ENCODE peak calls at places on chromosomes 1 and 21, in seven cellular contexts. One of them, this sample, is unnamed.

GRCh38 chr1:200891774-200892157 is 2.9 kb upstream of the INAVA start:
- DNase-seq in HT1080: no peak
- DNase-seq in NCI-H1436: no peak
- DNase-seq in stimulated activated CD4-positive, alpha-beta T cell treated with anti-CD3 and anti-CD28 coated beads, Interleukin-12 subunit alpha, Interleukin-12 subunit beta, amount 100 ng/mL, for 4 hours: no peak
- DNase-seq in lung: no peak
- DNase-seq in right atrium auricular region: no peak
- DNase-seq in NCI-H2171: no peak
- DNase-seq in this sample: no peak

GRCh38 chr1:203428981-203429599 is 46.5 kb upstream of the PRELP start:
- DNase-seq in HT1080: no peak
- DNase-seq in NCI-H1436: peak
- DNase-seq in stimulated activated CD4-positive, alpha-beta T cell treated with anti-CD3 and anti-CD28 coated beads, Interleukin-12 subunit alpha, Interleukin-12 subunit beta, amount 100 ng/mL, for 4 hours: no peak
- DNase-seq in lung: no peak
- DNase-seq in right atrium auricular region: no peak
- DNase-seq in NCI-H2171: no peak
- DNase-seq in this sample: no peak

GRCh38 chr1:206864939-206865671 is at the start of gene IL20:
- DNase-seq in HT1080: peak
- DNase-seq in NCI-H1436: peak
- DNase-seq in stimulated activated CD4-positive, alpha-beta T cell treated with anti-CD3 and anti-CD28 coated beads, Interleukin-12 subunit alpha, Interleukin-12 subunit beta, amount 100 ng/mL, for 4 hours: peak
- DNase-seq in lung: peak
- DNase-seq in right atrium auricular region: peak
- DNase-seq in NCI-H2171: peak
- DNase-seq in this sample: no peak

GRCh38 chr1:186212574-186213224 is 162.4 kb downstream of the TPR start:
- DNase-seq in HT1080: peak
- DNase-seq in NCI-H1436: peak
- DNase-seq in stimulated activated CD4-positive, alpha-beta T cell treated with anti-CD3 and anti-CD28 coated beads, Interleukin-12 subunit alpha, Interleukin-12 subunit beta, amount 100 ng/mL, for 4 hours: no peak
- DNase-seq in lung: peak
- DNase-seq in right atrium auricular region: peak
- DNase-seq in NCI-H2171: peak
- DNase-seq in this sample: no peak

GRCh38 chr1:5691795-5692517 is 300.3 kb downstream of the NPHP4 start:
- DNase-seq in HT1080: no peak
- DNase-seq in NCI-H1436: no peak
- DNase-seq in stimulated activated CD4-positive, alpha-beta T cell treated with anti-CD3 and anti-CD28 coated beads, Interleukin-12 subunit alpha, Interleukin-12 subunit beta, amount 100 ng/mL, for 4 hours: no peak
- DNase-seq in lung: no peak
- DNase-seq in right atrium auricular region: no peak
- DNase-seq in NCI-H2171: no peak
- DNase-seq in this sample: no peak

GRCh38 chr1:68010094-68010493 is 40.3 kb downstream of the DIRAS3 start:
- DNase-seq in HT1080: peak
- DNase-seq in NCI-H1436: peak
- DNase-seq in stimulated activated CD4-positive, alpha-beta T cell treated with anti-CD3 and anti-CD28 coated beads, Interleukin-12 subunit alpha, Interleukin-12 subunit beta, amount 100 ng/mL, for 4 hours: no peak
- DNase-seq in lung: no peak
- DNase-seq in right atrium auricular region: no peak
- DNase-seq in NCI-H2171: peak
- DNase-seq in this sample: no peak

GRCh38 chr1:101060992-101061391 is 35.4 kb upstream of the DPH5 start:
- DNase-seq in HT1080: no peak
- DNase-seq in NCI-H1436: no peak
- DNase-seq in stimulated activated CD4-positive, alpha-beta T cell treated with anti-CD3 and anti-CD28 coated beads, Interleukin-12 subunit alpha, Interleukin-12 subunit beta, amount 100 ng/mL, for 4 hours: no peak
- DNase-seq in lung: no peak
- DNase-seq in right atrium auricular region: no peak
- DNase-seq in NCI-H2171: no peak
- DNase-seq in this sample: no peak

GRCh38 chr1:156801409-156802121 is 15.1 kb downstream of the SH2D2A start:
- DNase-seq in HT1080: no peak
- DNase-seq in NCI-H1436: no peak
- DNase-seq in stimulated activated CD4-positive, alpha-beta T cell treated with anti-CD3 and anti-CD28 coated beads, Interleukin-12 subunit alpha, Interleukin-12 subunit beta, amount 100 ng/mL, for 4 hours: no peak
- DNase-seq in lung: no peak
- DNase-seq in right atrium auricular region: no peak
- DNase-seq in NCI-H2171: no peak
- DNase-seq in this sample: no peak

GRCh38 chr1:94773931-94774422 is 46.2 kb upstream of the SLC44A3 start:
- DNase-seq in HT1080: peak
- DNase-seq in NCI-H1436: no peak
- DNase-seq in stimulated activated CD4-positive, alpha-beta T cell treated with anti-CD3 and anti-CD28 coated beads, Interleukin-12 subunit alpha, Interleukin-12 subunit beta, amount 100 ng/mL, for 4 hours: no peak
- DNase-seq in lung: no peak
- DNase-seq in right atrium auricular region: no peak
- DNase-seq in NCI-H2171: no peak
- DNase-seq in this sample: peak

GRCh38 chr1:240613353-240614142 is 1.6 kb upstream of the GREM2 start:
- DNase-seq in HT1080: no peak
- DNase-seq in NCI-H1436: no peak
- DNase-seq in stimulated activated CD4-positive, alpha-beta T cell treated with anti-CD3 and anti-CD28 coated beads, Interleukin-12 subunit alpha, Interleukin-12 subunit beta, amount 100 ng/mL, for 4 hours: no peak
- DNase-seq in lung: no peak
- DNase-seq in right atrium auricular region: no peak
- DNase-seq in NCI-H2171: no peak
- DNase-seq in this sample: no peak

GRCh38 chr1:7375329-7375728 is 395.8 kb upstream of the VAMP3 start:
- DNase-seq in HT1080: no peak
- DNase-seq in NCI-H1436: no peak
- DNase-seq in stimulated activated CD4-positive, alpha-beta T cell treated with anti-CD3 and anti-CD28 coated beads, Interleukin-12 subunit alpha, Interleukin-12 subunit beta, amount 100 ng/mL, for 4 hours: no peak
- DNase-seq in lung: no peak
- DNase-seq in right atrium auricular region: no peak
- DNase-seq in NCI-H2171: no peak
- DNase-seq in this sample: no peak

GRCh38 chr1:110346690-110347089 is 7.5 kb downstream of the RBM15 start:
- DNase-seq in HT1080: no peak
- DNase-seq in NCI-H1436: no peak
- DNase-seq in stimulated activated CD4-positive, alpha-beta T cell treated with anti-CD3 and anti-CD28 coated beads, Interleukin-12 subunit alpha, Interleukin-12 subunit beta, amount 100 ng/mL, for 4 hours: no peak
- DNase-seq in lung: no peak
- DNase-seq in right atrium auricular region: no peak
- DNase-seq in NCI-H2171: no peak
- DNase-seq in this sample: no peak

GRCh38 chr1:98557808-98558390 is 103.6 kb upstream of the SNX7 start:
- DNase-seq in HT1080: no peak
- DNase-seq in NCI-H1436: no peak
- DNase-seq in stimulated activated CD4-positive, alpha-beta T cell treated with anti-CD3 and anti-CD28 coated beads, Interleukin-12 subunit alpha, Interleukin-12 subunit beta, amount 100 ng/mL, for 4 hours: no peak
- DNase-seq in lung: no peak
- DNase-seq in right atrium auricular region: no peak
- DNase-seq in NCI-H2171: no peak
- DNase-seq in this sample: no peak

GRCh38 chr1:54564312-54565112 is 16.5 kb downstream of the ACOT11 start:
- DNase-seq in HT1080: no peak
- DNase-seq in NCI-H1436: no peak
- DNase-seq in stimulated activated CD4-positive, alpha-beta T cell treated with anti-CD3 and anti-CD28 coated beads, Interleukin-12 subunit alpha, Interleukin-12 subunit beta, amount 100 ng/mL, for 4 hours: no peak
- DNase-seq in lung: peak
- DNase-seq in right atrium auricular region: no peak
- DNase-seq in NCI-H2171: no peak
- DNase-seq in this sample: no peak

GRCh38 chr1:87148670-87149069 is 180.0 kb upstream of the LMO4 start:
- DNase-seq in HT1080: no peak
- DNase-seq in NCI-H1436: no peak
- DNase-seq in stimulated activated CD4-positive, alpha-beta T cell treated with anti-CD3 and anti-CD28 coated beads, Interleukin-12 subunit alpha, Interleukin-12 subunit beta, amount 100 ng/mL, for 4 hours: no peak
- DNase-seq in lung: no peak
- DNase-seq in right atrium auricular region: no peak
- DNase-seq in NCI-H2171: no peak
- DNase-seq in this sample: no peak

GRCh38 chr1:101371259-101371658 is 134.4 kb downstream of the S1PR1 start:
- DNase-seq in HT1080: peak
- DNase-seq in NCI-H1436: no peak
- DNase-seq in stimulated activated CD4-positive, alpha-beta T cell treated with anti-CD3 and anti-CD28 coated beads, Interleukin-12 subunit alpha, Interleukin-12 subunit beta, amount 100 ng/mL, for 4 hours: no peak
- DNase-seq in lung: no peak
- DNase-seq in right atrium auricular region: no peak
- DNase-seq in NCI-H2171: no peak
- DNase-seq in this sample: no peak

GRCh38 chr1:19535214-19535613 is 49.9 kb upstream of the CAPZB start:
- DNase-seq in HT1080: no peak
- DNase-seq in NCI-H1436: no peak
- DNase-seq in stimulated activated CD4-positive, alpha-beta T cell treated with anti-CD3 and anti-CD28 coated beads, Interleukin-12 subunit alpha, Interleukin-12 subunit beta, amount 100 ng/mL, for 4 hours: no peak
- DNase-seq in lung: no peak
- DNase-seq in right atrium auricular region: no peak
- DNase-seq in NCI-H2171: no peak
- DNase-seq in this sample: no peak

GRCh38 chr1:55833452-55834160 is 618.4 kb upstream of the USP24 start:
- DNase-seq in HT1080: no peak
- DNase-seq in NCI-H1436: no peak
- DNase-seq in stimulated activated CD4-positive, alpha-beta T cell treated with anti-CD3 and anti-CD28 coated beads, Interleukin-12 subunit alpha, Interleukin-12 subunit beta, amount 100 ng/mL, for 4 hours: no peak
- DNase-seq in lung: no peak
- DNase-seq in right atrium auricular region: no peak
- DNase-seq in NCI-H2171: no peak
- DNase-seq in this sample: no peak

GRCh38 chr21:14697769-14698168 is 151.7 kb upstream of the SAMSN1 start:
- DNase-seq in HT1080: no peak
- DNase-seq in NCI-H1436: no peak
- DNase-seq in stimulated activated CD4-positive, alpha-beta T cell treated with anti-CD3 and anti-CD28 coated beads, Interleukin-12 subunit alpha, Interleukin-12 subunit beta, amount 100 ng/mL, for 4 hours: no peak
- DNase-seq in lung: no peak
- DNase-seq in right atrium auricular region: no peak
- DNase-seq in NCI-H2171: no peak
- DNase-seq in this sample: no peak

GRCh38 chr1:22473952-22474351 is 22.3 kb downstream of the ZBTB40 start:
- DNase-seq in HT1080: no peak
- DNase-seq in NCI-H1436: no peak
- DNase-seq in stimulated activated CD4-positive, alpha-beta T cell treated with anti-CD3 and anti-CD28 coated beads, Interleukin-12 subunit alpha, Interleukin-12 subunit beta, amount 100 ng/mL, for 4 hours: no peak
- DNase-seq in lung: no peak
- DNase-seq in right atrium auricular region: no peak
- DNase-seq in NCI-H2171: no peak
- DNase-seq in this sample: no peak

GRCh38 chr1:93111561-93111960 is 32.5 kb downstream of the MTF2 start:
- DNase-seq in HT1080: no peak
- DNase-seq in NCI-H1436: no peak
- DNase-seq in stimulated activated CD4-positive, alpha-beta T cell treated with anti-CD3 and anti-CD28 coated beads, Interleukin-12 subunit alpha, Interleukin-12 subunit beta, amount 100 ng/mL, for 4 hours: no peak
- DNase-seq in lung: no peak
- DNase-seq in right atrium auricular region: no peak
- DNase-seq in NCI-H2171: no peak
- DNase-seq in this sample: no peak

This sample was measured in esophagus muscularis mucosa.